ENCODE peak calls at places on chromosomes 11 and 22, in four cellular contexts. Z, H, C and A are unnamed samples.

GRCh38 chr22:38187413-38188212 is 6.0 kb upstream of the PLA2G6 start:
- DNase-seq in C (no peak), H (no peak), Z (peak; percentile 60), A (peak; percentile 43)

GRCh38 chr11:79082920-79083319 is 357.9 kb downstream of the TENM4 start:
- DNase-seq in C (no peak), H (no peak), Z (no peak), A (no peak)

GRCh38 chr22:42585096-42585495 is 29.6 kb downstream of the POLDIP3 start:
- DNase-seq in H (no peak), Z (no peak), C (no peak), A (no peak)

GRCh38 chr11:57568330-57568766 is 876 bp upstream of the UBE2L6 start:
- DNase-seq in C (peak; percentile 50), H (peak; percentile 71), Z (no peak), A (peak; percentile 85)

GRCh38 chr11:8356731-8357504 is 93.2 kb upstream of the LMO1 start:
- DNase-seq in Z (no peak), C (no peak), H (peak; percentile 41), A (no peak)

GRCh38 chr11:131372243-131372930 is 2.0 kb downstream of the NTM start:
- DNase-seq in C (no peak), H (no peak), Z (no peak), A (no peak)

GRCh38 chr22:43867839-43868652 is 5.7 kb upstream of the SULT4A1 start:
- DNase-seq in H (no peak), Z (peak; percentile 56), C (peak; percentile 49), A (no peak)

GRCh38 chr11:68049509-68050370 is 10.9 kb downstream of the TCIRG1 start:
- DNase-seq in Z (peak; percentile 58), C (no peak), H (no peak), A (no peak)

GRCh38 chr11:67318239-67318555 is 14.9 kb downstream of the SSH3 start:
- DNase-seq in Z (no peak), C (no peak), H (no peak), A (no peak)

GRCh38 chr11:48005133-48005532 is 24.8 kb downstream of the PTPRJ start:
- DNase-seq in C (no peak), Z (no peak), H (no peak), A (no peak)

GRCh38 chr11:9962722-9963121 is 298.8 kb downstream of the SWAP70 start:
- DNase-seq in C (no peak), Z (no peak), H (no peak), A (no peak)

GRCh38 chr22:21754523-21755128 is 19.0 kb upstream of the YPEL1 start:
- DNase-seq in H (peak; percentile 54), C (no peak), Z (no peak), A (no peak)

GRCh38 chr11:102138677-102139076 is 28.4 kb downstream of the YAP1 start:
- DNase-seq in H (no peak), Z (no peak), C (no peak), A (no peak)

GRCh38 chr11:131579932-131580387 is 209.5 kb downstream of the NTM start:
- DNase-seq in C (peak; percentile 20), Z (no peak), H (peak; percentile 42), A (no peak)

GRCh38 chr22:18121436-18122253 is 11.0 kb downstream of the TUBA8 start:
- DNase-seq in H (no peak), C (no peak), Z (no peak), A (no peak)

GRCh38 chr11:66419825-66420224 is 1.0 kb upstream of the NPAS4 start:
- DNase-seq in Z (no peak), C (no peak), H (no peak), A (no peak)

GRCh38 chr11:108221981-108222685 is at the start of gene NPAT:
- DNase-seq in C (no peak), H (no peak), Z (no peak), A (no peak)

GRCh38 chr11:12552677-12553076 is 121.5 kb upstream of the TEAD1 start:
- DNase-seq in C (no peak), Z (no peak), H (no peak), A (no peak)

GRCh38 chr11:64877390-64878222 is 815 bp downstream of the EHD1 start:
- DNase-seq in Z (no peak), C (no peak), H (no peak), A (peak; percentile 51)

GRCh38 chr11:57241311-57241972 is 4.4 kb upstream of the APLNR start:
- DNase-seq in H (no peak), Z (no peak), C (no peak), A (no peak)

GRCh38 chr11:3103076-3103475 is 45.9 kb upstream of the CARS1 start:
- DNase-seq in Z (no peak), H (no peak), C (no peak), A (no peak)

GRCh38 chr11:9826390-9826789 is 162.5 kb downstream of the SWAP70 start:
- DNase-seq in C (no peak), Z (no peak), H (no peak), A (no peak)

GRCh38 chr11:68383976-68384501 is 71.6 kb downstream of the LRP5 start:
- DNase-seq in Z (peak; percentile 70), H (peak; percentile 25), C (peak; percentile 32), A (peak; percentile 70)

GRCh38 chr11:7983832-7984590 is 3.1 kb upstream of the EIF3F start:
- DNase-seq in Z (no peak), C (no peak), H (no peak), A (no peak)

GRCh38 chr11:69220581-69221051 is 64.9 kb downstream of the SMIM38 start:
- DNase-seq in Z (peak; percentile 27), H (no peak), C (no peak), A (no peak)

GRCh38 chr11:73553266-73553665 is 44.6 kb downstream of the FAM168A start:
- DNase-seq in H (no peak), Z (no peak), C (no peak), A (no peak)

GRCh38 chr11:7421136-7421535 is 64.2 kb upstream of the OLFML1 start:
- DNase-seq in H (no peak), C (no peak), Z (no peak), A (no peak)

GRCh38 chr22:44147821-44148574 is 32.7 kb upstream of the PARVG start:
- DNase-seq in Z (no peak), C (no peak), H (no peak), A (no peak)

GRCh38 chr11:921921-922678 is 3.6 kb upstream of the AP2A2 start:
- DNase-seq in C (no peak), Z (no peak), H (no peak), A (no peak)

GRCh38 chr11:124865902-124866851 is 945 bp downstream of the ROBO3 start:
- DNase-seq in C (peak; percentile 22), H (no peak), Z (peak; percentile 47), A (no peak)

GRCh38 chr22:20738394-20739089 is 35.4 kb upstream of the SERPIND1 start:
- DNase-seq in C (no peak), Z (no peak), H (no peak), A (no peak)